ENCODE peak calls at places on chromosomes 3 and 15, in ten cellular contexts. One of them, this sample, is unnamed.

GRCh38 chr3:61353353-61353752 is 102.1 kb upstream of the FHIT start:
- DNase-seq in PC-3: no peak
- DNase-seq in AG04449: no peak
- DNase-seq in A549: no peak
- DNase-seq in GM23248: no peak
- DNase-seq in CD4-positive, CD25-positive, alpha-beta regulatory T cell: no peak
- DNase-seq in uterus: no peak
- DNase-seq in left lung: no peak
- DNase-seq in adrenal gland: no peak
- DNase-seq in heart left ventricle: no peak
- DNase-seq in this sample: peak

GRCh38 chr3:152472606-152472954 is 203.9 kb downstream of the MBNL1 start:
- DNase-seq in left lung: no peak
- DNase-seq in uterus: no peak
- DNase-seq in PC-3: no peak
- DNase-seq in A549: no peak
- DNase-seq in CD4-positive, CD25-positive, alpha-beta regulatory T cell: no peak
- DNase-seq in adrenal gland: no peak
- DNase-seq in GM23248: no peak
- DNase-seq in AG04449: no peak
- DNase-seq in heart left ventricle: no peak
- DNase-seq in this sample: no peak

GRCh38 chr15:86505951-86506350 is 426.3 kb downstream of the AGBL1 start:
- DNase-seq in A549: no peak
- DNase-seq in adrenal gland: no peak
- DNase-seq in CD4-positive, CD25-positive, alpha-beta regulatory T cell: no peak
- DNase-seq in AG04449: no peak
- DNase-seq in PC-3: no peak
- DNase-seq in GM23248: no peak
- DNase-seq in uterus: no peak
- DNase-seq in heart left ventricle: no peak
- DNase-seq in left lung: no peak
- DNase-seq in this sample: no peak

GRCh38 chr15:33242669-33243191 is 48.2 kb upstream of the FMN1 start:
- DNase-seq in PC-3: peak
- DNase-seq in uterus: no peak
- DNase-seq in heart left ventricle: no peak
- DNase-seq in AG04449: no peak
- DNase-seq in CD4-positive, CD25-positive, alpha-beta regulatory T cell: peak
- DNase-seq in GM23248: peak
- DNase-seq in left lung: no peak
- DNase-seq in adrenal gland: no peak
- DNase-seq in A549: no peak
- DNase-seq in this sample: peak

GRCh38 chr3:81871358-81872152 is 110.1 kb upstream of the GBE1 start:
- DNase-seq in heart left ventricle: no peak
- DNase-seq in A549: no peak
- DNase-seq in AG04449: no peak
- DNase-seq in adrenal gland: no peak
- DNase-seq in PC-3: peak
- DNase-seq in CD4-positive, CD25-positive, alpha-beta regulatory T cell: no peak
- DNase-seq in GM23248: peak
- DNase-seq in left lung: no peak
- DNase-seq in uterus: no peak
- DNase-seq in this sample: no peak

GRCh38 chr3:87260270-87260669 is 16.1 kb downstream of the POU1F1 start:
- DNase-seq in left lung: no peak
- DNase-seq in CD4-positive, CD25-positive, alpha-beta regulatory T cell: peak
- DNase-seq in heart left ventricle: no peak
- DNase-seq in GM23248: peak
- DNase-seq in A549: peak
- DNase-seq in adrenal gland: peak
- DNase-seq in AG04449: peak
- DNase-seq in uterus: peak
- DNase-seq in PC-3: peak
- DNase-seq in this sample: peak

GRCh38 chr15:75347222-75348033 is 589 bp downstream of the NEIL1 start:
- DNase-seq in CD4-positive, CD25-positive, alpha-beta regulatory T cell: peak
- DNase-seq in uterus: peak
- DNase-seq in heart left ventricle: peak
- DNase-seq in GM23248: peak
- DNase-seq in PC-3: peak
- DNase-seq in adrenal gland: peak
- DNase-seq in A549: peak
- DNase-seq in AG04449: no peak
- DNase-seq in left lung: peak
- DNase-seq in this sample: no peak

GRCh38 chr15:55800216-55800615 is 57.3 kb upstream of the PRTG start:
- DNase-seq in PC-3: no peak
- DNase-seq in adrenal gland: no peak
- DNase-seq in uterus: no peak
- DNase-seq in heart left ventricle: no peak
- DNase-seq in GM23248: no peak
- DNase-seq in A549: no peak
- DNase-seq in AG04449: no peak
- DNase-seq in left lung: no peak
- DNase-seq in CD4-positive, CD25-positive, alpha-beta regulatory T cell: no peak
- DNase-seq in this sample: no peak

GRCh38 chr15:89993344-89993743 is 7.8 kb upstream of the ZNF710 start:
- DNase-seq in GM23248: no peak
- DNase-seq in left lung: no peak
- DNase-seq in CD4-positive, CD25-positive, alpha-beta regulatory T cell: no peak
- DNase-seq in heart left ventricle: no peak
- DNase-seq in adrenal gland: no peak
- DNase-seq in AG04449: no peak
- DNase-seq in A549: no peak
- DNase-seq in uterus: no peak
- DNase-seq in PC-3: no peak
- DNase-seq in this sample: no peak

GRCh38 chr15:74200871-74201419 is 1.6 kb downstream of the STRA6 start:
- DNase-seq in adrenal gland: no peak
- DNase-seq in A549: no peak
- DNase-seq in uterus: peak
- DNase-seq in left lung: peak
- DNase-seq in PC-3: peak
- DNase-seq in GM23248: peak
- DNase-seq in heart left ventricle: no peak
- DNase-seq in CD4-positive, CD25-positive, alpha-beta regulatory T cell: no peak
- DNase-seq in AG04449: no peak
- DNase-seq in this sample: no peak

GRCh38 chr15:84880007-84880406 is 4.5 kb upstream of the SLC28A1 start:
- DNase-seq in CD4-positive, CD25-positive, alpha-beta regulatory T cell: no peak
- DNase-seq in GM23248: no peak
- DNase-seq in A549: no peak
- DNase-seq in PC-3: no peak
- DNase-seq in heart left ventricle: no peak
- DNase-seq in adrenal gland: no peak
- DNase-seq in AG04449: no peak
- DNase-seq in uterus: no peak
- DNase-seq in left lung: no peak
- DNase-seq in this sample: no peak

GRCh38 chr15:84879088-84879780 is 5.2 kb upstream of the SLC28A1 start:
- DNase-seq in CD4-positive, CD25-positive, alpha-beta regulatory T cell: no peak
- DNase-seq in heart left ventricle: no peak
- DNase-seq in uterus: no peak
- DNase-seq in GM23248: no peak
- DNase-seq in left lung: no peak
- DNase-seq in adrenal gland: no peak
- DNase-seq in PC-3: no peak
- DNase-seq in A549: no peak
- DNase-seq in AG04449: no peak
- DNase-seq in this sample: no peak

GRCh38 chr15:84880822-84881519 is 3.5 kb upstream of the SLC28A1 start:
- DNase-seq in left lung: no peak
- DNase-seq in AG04449: no peak
- DNase-seq in GM23248: no peak
- DNase-seq in adrenal gland: no peak
- DNase-seq in A549: no peak
- DNase-seq in PC-3: no peak
- DNase-seq in heart left ventricle: no peak
- DNase-seq in uterus: no peak
- DNase-seq in CD4-positive, CD25-positive, alpha-beta regulatory T cell: no peak
- DNase-seq in this sample: no peak

GRCh38 chr15:84883433-84883832 is 1.0 kb upstream of the SLC28A1 start:
- DNase-seq in A549: no peak
- DNase-seq in uterus: no peak
- DNase-seq in GM23248: peak
- DNase-seq in AG04449: no peak
- DNase-seq in adrenal gland: no peak
- DNase-seq in CD4-positive, CD25-positive, alpha-beta regulatory T cell: no peak
- DNase-seq in PC-3: peak
- DNase-seq in heart left ventricle: no peak
- DNase-seq in left lung: no peak
- DNase-seq in this sample: no peak

DNA sequence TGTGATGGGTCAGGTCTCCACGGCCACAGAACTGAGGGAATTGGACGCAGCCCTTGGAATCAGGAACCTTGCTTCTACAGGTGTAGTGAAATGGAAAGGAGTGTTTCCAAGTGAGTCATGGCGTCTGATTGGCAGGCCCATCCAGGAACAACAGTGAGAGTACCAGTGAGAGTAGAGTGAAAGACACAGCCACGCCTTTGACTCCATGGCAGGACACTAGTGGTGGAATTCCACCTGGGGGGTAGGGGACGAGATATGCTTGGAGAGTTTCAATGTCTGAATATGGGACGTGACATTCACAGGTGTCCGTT is 3.0 kb upstream of the SLC28A1 start:
- DNase-seq in heart left ventricle: no peak
- DNase-seq in adrenal gland: no peak
- DNase-seq in PC-3: no peak
- DNase-seq in AG04449: no peak
- DNase-seq in CD4-positive, CD25-positive, alpha-beta regulatory T cell: no peak
- DNase-seq in GM23248: no peak
- DNase-seq in A549: no peak
- DNase-seq in uterus: no peak
- DNase-seq in left lung: no peak
- DNase-seq in this sample: no peak
- H3K4me3 ChIP-seq in heart left ventricle: no peak
- H3K4me3 ChIP-seq in adrenal gland: no peak
- H3K4me3 ChIP-seq in PC-3: no peak
- H3K4me3 ChIP-seq in AG04449: no peak
- H3K4me3 ChIP-seq in CD4-positive, CD25-positive, alpha-beta regulatory T cell: no peak
- H3K4me3 ChIP-seq in GM23248: no peak
- H3K4me3 ChIP-seq in A549: no peak
- H3K4me3 ChIP-seq in uterus: no peak
- H3K4me3 ChIP-seq in left lung: no peak
- H3K4me3 ChIP-seq in this sample: no peak

DNA sequence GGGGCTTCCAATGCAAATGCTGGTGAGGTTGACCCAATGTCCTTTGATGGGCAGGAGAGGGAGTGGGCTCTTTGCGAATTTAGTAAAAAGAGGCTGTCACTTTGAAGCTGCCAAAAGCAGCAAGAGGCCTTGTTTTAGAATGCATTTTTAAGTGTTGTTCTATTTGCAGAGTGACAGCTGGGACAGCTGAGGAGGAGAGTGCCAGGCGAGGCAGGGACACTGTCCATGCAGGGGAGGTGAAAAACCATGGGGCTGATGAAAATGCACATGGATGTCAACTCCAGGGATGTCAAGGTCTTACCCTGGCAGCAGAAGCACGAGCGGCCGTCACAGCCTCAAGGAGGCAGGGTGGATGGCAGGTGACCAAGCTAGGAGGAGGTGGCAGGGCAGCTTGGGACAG is 279.8 kb downstream of the ADAMTS17 start:
- DNase-seq in GM23248: no peak
- DNase-seq in AG04449: no peak
- DNase-seq in left lung: no peak
- DNase-seq in heart left ventricle: no peak
- DNase-seq in CD4-positive, CD25-positive, alpha-beta regulatory T cell: no peak
- DNase-seq in uterus: no peak
- DNase-seq in A549: no peak
- DNase-seq in PC-3: no peak
- DNase-seq in adrenal gland: no peak
- DNase-seq in this sample: no peak
- H3K4me3 ChIP-seq in GM23248: no peak
- H3K4me3 ChIP-seq in AG04449: no peak
- H3K4me3 ChIP-seq in left lung: no peak
- H3K4me3 ChIP-seq in heart left ventricle: no peak
- H3K4me3 ChIP-seq in CD4-positive, CD25-positive, alpha-beta regulatory T cell: no peak
- H3K4me3 ChIP-seq in uterus: no peak
- H3K4me3 ChIP-seq in A549: no peak
- H3K4me3 ChIP-seq in PC-3: no peak
- H3K4me3 ChIP-seq in adrenal gland: no peak
- H3K4me3 ChIP-seq in this sample: no peak

GRCh38 chr15:43519207-43519606 is 1.8 kb downstream of the MAP1A start:
- DNase-seq in A549: no peak
- DNase-seq in AG04449: no peak
- DNase-seq in left lung: no peak
- DNase-seq in PC-3: no peak
- DNase-seq in adrenal gland: no peak
- DNase-seq in uterus: no peak
- DNase-seq in heart left ventricle: no peak
- DNase-seq in GM23248: no peak
- DNase-seq in CD4-positive, CD25-positive, alpha-beta regulatory T cell: no peak
- DNase-seq in this sample: no peak
- H3K4me3 ChIP-seq in A549: no peak
- H3K4me3 ChIP-seq in AG04449: peak
- H3K4me3 ChIP-seq in left lung: no peak
- H3K4me3 ChIP-seq in PC-3: no peak
- H3K4me3 ChIP-seq in adrenal gland: no peak
- H3K4me3 ChIP-seq in uterus: no peak
- H3K4me3 ChIP-seq in heart left ventricle: no peak
- H3K4me3 ChIP-seq in GM23248: peak
- H3K4me3 ChIP-seq in CD4-positive, CD25-positive, alpha-beta regulatory T cell: no peak
- H3K4me3 ChIP-seq in this sample: no peak

GRCh38 chr3:184381261-184382224 is 1.7 kb downstream of the CHRD start:
- DNase-seq in adrenal gland: peak
- DNase-seq in PC-3: no peak
- DNase-seq in heart left ventricle: peak
- DNase-seq in CD4-positive, CD25-positive, alpha-beta regulatory T cell: no peak
- DNase-seq in left lung: peak
- DNase-seq in GM23248: peak
- DNase-seq in A549: no peak
- DNase-seq in uterus: no peak
- DNase-seq in AG04449: no peak
- DNase-seq in this sample: no peak

GRCh38 chr3:184379375-184380209 is at the start of gene CHRD:
- DNase-seq in CD4-positive, CD25-positive, alpha-beta regulatory T cell: no peak
- DNase-seq in PC-3: no peak
- DNase-seq in GM23248: no peak
- DNase-seq in adrenal gland: no peak
- DNase-seq in AG04449: no peak
- DNase-seq in heart left ventricle: no peak
- DNase-seq in A549: no peak
- DNase-seq in left lung: no peak
- DNase-seq in uterus: peak
- DNase-seq in this sample: no peak

GRCh38 chr3:184378650-184379374 is 805 bp upstream of the THPO start:
- DNase-seq in adrenal gland: no peak
- DNase-seq in AG04449: no peak
- DNase-seq in CD4-positive, CD25-positive, alpha-beta regulatory T cell: no peak
- DNase-seq in heart left ventricle: no peak
- DNase-seq in uterus: peak
- DNase-seq in GM23248: no peak
- DNase-seq in PC-3: no peak
- DNase-seq in left lung: no peak
- DNase-seq in A549: no peak
- DNase-seq in this sample: no peak

GRCh38 chr3:184380627-184381260 is 890 bp downstream of the CHRD start:
- DNase-seq in AG04449: no peak
- DNase-seq in left lung: peak
- DNase-seq in PC-3: no peak
- DNase-seq in adrenal gland: no peak
- DNase-seq in GM23248: peak
- DNase-seq in heart left ventricle: no peak
- DNase-seq in uterus: peak
- DNase-seq in A549: no peak
- DNase-seq in CD4-positive, CD25-positive, alpha-beta regulatory T cell: no peak
- DNase-seq in this sample: no peak

GRCh38 chr3:184380210-184380626 is 364 bp downstream of the CHRD start:
- DNase-seq in AG04449: no peak
- DNase-seq in CD4-positive, CD25-positive, alpha-beta regulatory T cell: no peak
- DNase-seq in adrenal gland: peak
- DNase-seq in heart left ventricle: peak
- DNase-seq in PC-3: peak
- DNase-seq in A549: peak
- DNase-seq in GM23248: peak
- DNase-seq in uterus: peak
- DNase-seq in left lung: peak
- DNase-seq in this sample: peak
- H3K4me3 ChIP-seq in AG04449: peak
- H3K4me3 ChIP-seq in CD4-positive, CD25-positive, alpha-beta regulatory T cell: no peak
- H3K4me3 ChIP-seq in adrenal gland: peak
- H3K4me3 ChIP-seq in heart left ventricle: peak
- H3K4me3 ChIP-seq in PC-3: no peak
- H3K4me3 ChIP-seq in A549: peak
- H3K4me3 ChIP-seq in GM23248: peak
- H3K4me3 ChIP-seq in uterus: peak
- H3K4me3 ChIP-seq in left lung: peak
- H3K4me3 ChIP-seq in this sample: no peak

This sample was measured in MG63.